ENCODE peak calls at places on chromosomes 4 and X, in four cellular contexts. P is lower lobe of right lung, B is body of pancreas, F is NB4. M is an unnamed sample.

GRCh38 chr4:123299212-123299651 is 97.4 kb upstream of the SPRY1 start:
- DNase-seq in B (no peak), P (no peak), F (peak; percentile 29), M (peak; percentile 39)

GRCh38 chrX:122565952-122566351 is 618.1 kb upstream of the GRIA3 start:
- DNase-seq in P (no peak), B (no peak), F (no peak), M (peak; percentile 72)

GRCh38 chr4:105990933-105991332 is 95.7 kb downstream of the NPNT start:
- DNase-seq in P (peak; percentile 66), B (peak; percentile 76), F (no peak), M (peak; percentile 16)

GRCh38 chrX:37638047-37638446 is 47.5 kb upstream of the XK start:
- DNase-seq in P (no peak), B (no peak), F (no peak), M (no peak)

GRCh38 chr4:156676116-156676851 is 295.3 kb downstream of the PDGFC start:
- DNase-seq in P (no peak), B (no peak), F (no peak), M (no peak)

GRCh38 chr4:125322363-125322730 is 7.6 kb downstream of the FAT4 start:
- DNase-seq in P (no peak), F (no peak), B (no peak), M (no peak)

GRCh38 chrX:119121341-119121740 is 6.3 kb downstream of the KIAA1210 start:
- DNase-seq in P (no peak), F (no peak), B (no peak), M (peak; percentile 26)

GRCh38 chr4:40629401-40630334 is at the start of gene RBM47:
- DNase-seq in B (peak; percentile 88), P (peak; percentile 89), F (peak; percentile 57), M (no peak)

GRCh38 chr4:4801013-4801412 is 58.5 kb upstream of the MSX1 start:
- DNase-seq in P (no peak), F (no peak), B (no peak), M (no peak)

GRCh38 chrX:119605739-119606507 is at the start of gene NKRF:
- DNase-seq in F (peak; percentile 92), B (peak; percentile 93), P (peak; percentile 94), M (peak; percentile 51)

GRCh38 chrX:3136161-3136961 is 95.1 kb downstream of the ARSF start:
- DNase-seq in B (no peak), P (no peak), F (no peak), M (no peak)

GRCh38 chr4:182567119-182567518 is 323.9 kb downstream of the TENM3 start:
- DNase-seq in B (no peak), P (no peak), F (no peak), M (no peak)

GRCh38 chr4:133390198-133390855 is 241.2 kb downstream of the PCDH10 start:
- DNase-seq in F (no peak), P (no peak), B (no peak), M (no peak)

GRCh38 chrX:3286196-3286920 is 60.1 kb downstream of the MXRA5 start:
- DNase-seq in B (no peak), F (no peak), P (no peak), M (peak; percentile 91)

GRCh38 chrX:23661671-23662070 is 5.6 kb upstream of the PRDX4 start:
- DNase-seq in F (no peak), B (no peak), P (no peak), M (no peak)

GRCh38 chr4:140092094-140092820 is 61.7 kb downstream of the MAML3 start:
- DNase-seq in P (peak; percentile 54), B (peak; percentile 43), F (peak; percentile 67), M (no peak)

GRCh38 chr4:24244663-24245519 is 339.5 kb downstream of the DHX15 start:
- DNase-seq in F (no peak), B (no peak), P (no peak), M (no peak)

GRCh38 chrX:129961180-129962083 is 21.0 kb upstream of the BCORL1 start:
- DNase-seq in F (peak; percentile 95), P (peak; percentile 87), B (peak; percentile 80), M (no peak)

GRCh38 chr4:181685461-181685860 is 557.7 kb upstream of the TENM3 start:
- DNase-seq in P (no peak), F (no peak), B (no peak), M (no peak)

GRCh38 chrX:44071847-44072545 is 98.8 kb upstream of the NDP start:
- DNase-seq in P (no peak), B (no peak), F (no peak), M (peak; percentile 51)

GRCh38 chrX:77698242-77698641 is 87.8 kb downstream of the ATRX start:
- DNase-seq in F (no peak), P (no peak), B (no peak), M (no peak)

GRCh38 chr4:153432971-153433752 is 33.0 kb upstream of the TMEM131L start:
- DNase-seq in B (peak; percentile 91), F (peak; percentile 86), P (peak; percentile 62), M (no peak)

GRCh38 chr4:174451897-174452296 is 70.4 kb downstream of the HPGD start:
- DNase-seq in B (no peak), P (no peak), F (no peak), M (no peak)

GRCh38 chrX:57918750-57919436 is 8.6 kb upstream of the ZXDA start:
- DNase-seq in P (peak; percentile 45), F (peak; percentile 34), B (peak; percentile 51), M (no peak)

GRCh38 chrX:40100141-40100536 is 2.4 kb upstream of the BCOR start:
- DNase-seq in B (peak; percentile 35), F (peak; percentile 60), P (peak; percentile 60), M (no peak)

GRCh38 chrX:105701310-105702052 is 120.9 kb upstream of the NRK start:
- DNase-seq in B (no peak), F (peak; percentile 0), P (no peak), M (peak; percentile 8)

GRCh38 chr4:94457692-94458106 is 6.0 kb downstream of the PDLIM5 start:
- DNase-seq in P (no peak), B (no peak), F (no peak), M (peak; percentile 96)

GRCh38 chrX:83508006-83508405 is at the start of gene POU3F4:
- DNase-seq in P (no peak), F (no peak), B (peak; percentile 23), M (no peak)

GRCh38 chr4:86957214-86957613 is 22.4 kb downstream of the AFF1 start:
- DNase-seq in P (no peak), B (no peak), F (peak; percentile 39), M (no peak)

GRCh38 chrX:45353462-45353861 is 152.8 kb upstream of the DIPK2B start:
- DNase-seq in P (no peak), B (no peak), F (no peak), M (no peak)

GRCh38 chr4:66539745-66540144 is 869.5 kb upstream of the EPHA5 start:
- DNase-seq in F (no peak), B (no peak), P (no peak), M (no peak)
- H3K4me3 ChIP-seq in F (no peak overlapping the region), B (no peak overlapping the region), P (no peak overlapping the region), M (no peak overlapping the region)

GRCh38 chr4:162461952-162462351 is 298.2 kb upstream of the FSTL5 start:
- DNase-seq in B (no peak), P (no peak), F (peak; percentile 2), M (no peak)
- TF ChIP-seq CTCF in B (no peak), P (no peak), F (no peak), M (peak; percentile 36)

GRCh38 chr4:144645102-144645469 is 870 bp upstream of the HHIP start:
- DNase-seq in P (peak; percentile 53), B (peak; percentile 38), F (no peak), M (no peak)
- H3K4me3 ChIP-seq in P (peak overlapping the region; percentile 55), B (peak overlapping the region; percentile 29), F (no peak overlapping the region), M (peak overlapping the region; percentile 37)

DNA sequence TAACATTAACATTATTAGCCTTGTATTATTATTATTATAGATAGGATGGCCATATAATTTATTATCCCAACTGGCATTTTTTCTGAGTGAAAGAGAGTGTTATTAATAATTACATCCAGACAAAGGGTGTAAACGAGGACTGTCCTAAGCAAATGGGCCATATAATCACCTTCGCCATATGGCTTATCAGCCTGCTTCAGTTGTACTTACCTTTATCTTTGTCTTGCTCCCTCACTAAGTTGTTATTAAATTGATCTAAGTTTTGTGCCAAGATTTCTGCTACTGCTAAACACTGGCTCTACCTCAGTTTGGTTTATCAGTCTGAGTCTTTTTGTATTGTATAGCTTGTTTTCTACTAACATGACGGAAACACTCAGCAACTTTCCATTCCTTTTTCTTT is 76.9 kb downstream of the STIM2 start:
- DNase-seq in B (no peak), P (no peak), F (no peak), M (no peak)
- TF ChIP-seq CTCF in B (no peak), P (no peak), F (no peak), M (no peak)

GRCh38 chr4:7810792-7811535 is 128.7 kb downstream of the AFAP1 start:
- DNase-seq in P (no peak), F (no peak), B (no peak), M (no peak)

GRCh38 chr4:7812921-7813320 is 126.7 kb downstream of the AFAP1 start:
- DNase-seq in B (no peak), P (no peak), F (no peak), M (no peak)

GRCh38 chr4:7812191-7812860 is 127.3 kb downstream of the AFAP1 start:
- DNase-seq in F (no peak), P (no peak), B (no peak), M (no peak)

GRCh38 chr4:7813674-7814073 is 126.0 kb downstream of the AFAP1 start:
- DNase-seq in P (no peak), B (peak; percentile 55), F (no peak), M (no peak)

GRCh38 chr4:7811536-7812190 is 128.0 kb downstream of the AFAP1 start:
- DNase-seq in B (no peak), F (no peak), P (peak; percentile 53), M (no peak)
- H3K4me3 ChIP-seq in B (no peak overlapping the region), F (no peak overlapping the region), P (no peak overlapping the region), M (peak overlapping the region; percentile 23)

M was measured in retinal pigment epithelial cell.